ENCODE peak calls at places on chromosome 4, in six cellular contexts. A, X, I, G, D and R are unnamed samples.

GRCh38 chr4:73259552-73260140 is 1.0 kb upstream of the ANKRD17 start:
- DNase-seq in A (no peak), X (no peak), I (no peak), G (peak), D (no peak), R (no peak)

GRCh38 chr4:38193464-38193863 is 233.3 kb downstream of the PTTG2 start:
- DNase-seq in A (no peak), X (no peak), I (no peak), G (no peak), D (no peak), R (no peak)

GRCh38 chr4:63563288-63564014 is 845.8 kb downstream of the TECRL start:
- DNase-seq in A (no peak), X (no peak), I (no peak), G (no peak), D (no peak), R (no peak)

GRCh38 chr4:65302145-65302544 is 368.1 kb downstream of the EPHA5 start:
- DNase-seq in A (no peak), X (no peak), I (no peak), G (no peak), D (no peak), R (no peak)

GRCh38 chr4:179867300-179867878 is 2375.8 kb upstream of the TENM3 start:
- DNase-seq in A (peak), X (peak), I (peak), G (no peak), D (peak), R (no peak)

GRCh38 chr4:25060586-25061340 is 30.0 kb upstream of the LGI2 start:
- DNase-seq in A (no peak), X (no peak), I (no peak), G (no peak), D (no peak), R (no peak)

GRCh38 chr4:25013756-25014737 is 16.7 kb downstream of the LGI2 start:
- DNase-seq in A (no peak), X (no peak), I (no peak), G (no peak), D (no peak), R (no peak)

GRCh38 chr4:37892641-37893040 is 1.8 kb downstream of the TBC1D1 start:
- DNase-seq in A (no peak), X (no peak), I (no peak), G (no peak), D (no peak), R (no peak)

GRCh38 chr4:2263701-2264321 is 1.9 kb upstream of the MXD4 start:
- DNase-seq in A (no peak), X (no peak), I (peak), G (peak), D (no peak), R (peak)

GRCh38 chr4:77465271-77465670 is 140.3 kb upstream of the CXCL13 start:
- DNase-seq in A (peak), X (no peak), I (peak), G (no peak), D (no peak), R (no peak)
- TF ChIP-seq CTCF in A (no peak), X (peak), I (no peak), G (no peak), D (no peak), R (peak)

DNA sequence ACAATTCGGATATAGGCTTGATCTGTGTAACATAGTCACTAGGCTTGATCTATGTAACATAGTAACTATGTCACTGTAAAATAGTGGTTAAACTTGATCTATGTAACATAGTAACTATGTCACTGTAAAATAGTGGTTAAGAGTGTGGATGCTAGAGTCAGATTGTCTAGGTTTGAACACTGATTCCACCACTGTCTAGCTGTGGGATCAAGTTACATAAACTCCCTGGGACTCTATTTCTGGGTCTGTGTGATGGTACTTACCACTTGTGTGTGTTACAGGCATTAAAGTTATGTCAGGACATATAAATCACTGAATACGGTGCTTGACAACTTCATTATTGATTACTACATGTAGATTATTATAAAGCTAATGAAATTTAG is 9.6 kb upstream of the CCNG2 start:
- DNase-seq in A (no peak), X (no peak), I (no peak), G (no peak), D (no peak), R (no peak)
- TF ChIP-seq CTCF in A (no peak), X (no peak), I (no peak), G (no peak), D (no peak), R (no peak)

GRCh38 chr4:163553146-163553545 is 58.7 kb downstream of the TMA16 start:
- DNase-seq in A (no peak), X (no peak), I (no peak), G (no peak), D (no peak), R (no peak)

GRCh38 chr4:163558539-163559044 is 64.1 kb downstream of the TMA16 start:
- DNase-seq in A (no peak), X (no peak), I (no peak), G (peak), D (no peak), R (no peak)

GRCh38 chr4:163556650-163557391 is 62.3 kb downstream of the TMA16 start:
- DNase-seq in A (no peak), X (no peak), I (no peak), G (no peak), D (no peak), R (no peak)

GRCh38 chr4:163554870-163555465 is 60.5 kb downstream of the TMA16 start:
- DNase-seq in A (peak), X (peak), I (no peak), G (no peak), D (no peak), R (no peak)

GRCh38 chr4:163556169-163556568 is 61.7 kb downstream of the TMA16 start:
- DNase-seq in A (no peak), X (no peak), I (no peak), G (no peak), D (no peak), R (no peak)
- TF ChIP-seq CTCF in A (no peak), X (peak), I (no peak), G (no peak), D (peak), R (peak)

GRCh38 chr4:74805601-74806000 is 11.3 kb upstream of the BTC start:
- DNase-seq in A (peak), X (no peak), I (no peak), G (no peak), D (no peak), R (no peak)
- TF ChIP-seq CTCF in A (no peak), X (no peak), I (no peak), G (no peak), D (no peak), R (peak)

DNA sequence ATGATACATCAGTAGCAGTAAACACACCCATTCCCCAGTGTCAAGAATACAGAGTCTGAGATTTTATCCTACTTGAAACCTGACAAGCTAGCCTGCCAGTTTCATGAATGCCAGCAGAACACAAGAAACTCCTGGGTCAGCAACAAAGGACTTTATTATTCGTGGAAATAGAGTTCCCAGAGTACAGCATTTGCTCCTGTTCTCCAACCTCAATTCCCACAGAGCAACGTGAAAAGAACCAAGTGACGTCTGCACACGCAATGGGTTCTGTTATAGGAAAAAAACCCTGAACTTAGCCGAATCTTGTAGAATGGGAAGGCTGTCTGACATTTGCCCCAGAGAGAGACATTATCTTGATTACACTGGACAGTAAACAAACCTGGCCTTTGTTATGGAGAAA is 23.3 kb upstream of the INTU start:
- DNase-seq in A (no peak), X (no peak), I (no peak), G (no peak), D (no peak), R (no peak)
- TF ChIP-seq CTCF in A (no peak), X (no peak), I (no peak), G (no peak), D (no peak), R (no peak)

GRCh38 chr4:60759518-60760245 is 440.4 kb upstream of the ADGRL3 start:
- DNase-seq in A (no peak), X (no peak), I (no peak), G (no peak), D (no peak), R (no peak)

GRCh38 chr4:60757986-60758385 is 442.1 kb upstream of the ADGRL3 start:
- DNase-seq in A (peak), X (no peak), I (no peak), G (no peak), D (no peak), R (no peak)
- TF ChIP-seq CTCF in A (no peak), X (no peak), I (no peak), G (no peak), D (no peak), R (no peak)

GRCh38 chr4:39410415-39410814 is 3.7 kb downstream of the KLB start:
- DNase-seq in A (no peak), X (no peak), I (no peak), G (no peak), D (no peak), R (no peak)
- TF ChIP-seq CTCF in A (no peak), X (peak), I (no peak), G (no peak), D (no peak), R (peak)